ENCODE peak calls at places on chromosomes 16 and 17, in six cellular contexts. N is AG04450, E is nephron progenitor cell, B is heart right ventricle, H is AG09309, Y is astrocyte of the spinal cord. J is an unnamed sample.

GRCh38 chr16:89720859-89721643 is at the start of the genes VPS9D1 and ZNF276:
- DNase-seq in N (no peak), H (no peak), E (peak), Y (peak), B (peak), J (peak)

GRCh38 chr16:4968879-4969278 is 10.7 kb downstream of the SEC14L5 start:
- DNase-seq in H (no peak), N (no peak), E (no peak), Y (no peak), B (no peak), J (no peak)

GRCh38 chr17:50274142-50274944 is at the start of gene TMEM92:
- DNase-seq in Y (peak), E (peak), B (no peak), N (no peak), H (no peak), J (peak)

GRCh38 chr16:4264546-4264945 is 8.3 kb downstream of the TFAP4 start:
- DNase-seq in H (no peak), B (no peak), E (no peak), Y (no peak), N (no peak), J (no peak)

GRCh38 chr17:29412780-29413565 is 22.8 kb downstream of the TAOK1 start:
- DNase-seq in N (peak), H (peak), B (no peak), E (no peak), Y (peak), J (no peak)

GRCh38 chr17:29640413-29640812 is 17.7 kb upstream of the CORO6 start:
- DNase-seq in E (no peak), Y (peak), H (peak), N (peak), B (peak), J (no peak)

GRCh38 chr17:8289103-8289397 is 580 bp downstream of the RANGRF start:
- DNase-seq in E (peak), N (no peak), Y (peak), H (no peak), B (no peak), J (no peak)

GRCh38 chr16:11418506-11418905 is 73.2 kb downstream of the RMI2 start:
- DNase-seq in E (no peak), H (peak), Y (no peak), B (no peak), N (no peak), J (no peak)

GRCh38 chr17:73304971-73305786 is 6.6 kb downstream of the CDC42EP4 start:
- DNase-seq in N (no peak), E (peak), H (no peak), Y (peak), B (peak), J (no peak)

GRCh38 chr17:83065660-83066542 is 13.5 kb upstream of the METRNL start:
- DNase-seq in Y (no peak), B (no peak), H (no peak), N (no peak), E (no peak), J (no peak)

GRCh38 chr17:83069571-83069906 is 9.9 kb upstream of the METRNL start:
- DNase-seq in E (no peak), Y (no peak), B (no peak), H (no peak), N (no peak), J (no peak)

GRCh38 chr17:83068641-83069570 is 10.5 kb upstream of the METRNL start:
- DNase-seq in E (no peak), H (no peak), N (no peak), B (no peak), Y (no peak), J (no peak)

GRCh38 chr17:83067071-83067717 is 12.2 kb upstream of the METRNL start:
- DNase-seq in B (no peak), H (no peak), N (no peak), Y (no peak), E (peak), J (no peak)

DNA sequence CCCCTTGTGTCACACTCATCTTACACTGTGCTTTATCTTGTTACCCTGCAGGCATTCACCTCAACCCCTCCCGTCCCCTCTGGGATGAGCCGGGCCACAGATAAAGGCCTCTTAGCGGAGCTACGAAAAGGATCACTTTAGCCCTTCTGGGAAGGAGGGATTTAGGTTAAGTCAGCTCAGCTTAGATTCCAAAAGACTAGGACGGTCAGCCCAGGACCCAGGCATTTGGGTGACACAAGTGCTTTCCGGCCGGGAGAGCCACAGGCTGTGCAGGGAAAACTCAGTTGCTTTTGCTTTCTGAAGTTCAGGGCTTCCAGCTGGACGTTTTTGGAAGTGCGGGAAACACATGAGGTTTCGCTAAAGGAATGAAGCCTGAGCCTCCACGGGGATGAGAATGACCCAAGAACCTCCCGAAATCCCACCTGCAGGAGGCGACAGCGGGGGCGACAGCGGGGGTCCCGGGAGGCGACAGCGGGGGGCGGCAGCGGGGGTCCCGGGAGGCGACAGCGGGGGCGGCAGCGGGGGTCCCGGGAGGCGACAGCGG is 11.6 kb upstream of the METRNL start:
- DNase-seq in H (no peak), B (no peak), N (no peak), Y (no peak), E (peak), J (no peak)
- TF ChIP-seq CTCF in H (no peak), B (no peak), N (no peak), Y (peak), E (no peak), J (no peak)

GRCh38 chr16:49441366-49441780 is 67.8 kb downstream of the C16orf78 start:
- DNase-seq in E (peak), Y (no peak), B (peak), N (no peak), H (no peak), J (peak)
- TF ChIP-seq CTCF in E (no peak), Y (peak), B (peak), N (no peak), H (no peak), J (no peak)

GRCh38 chr17:21278304-21279197 is 6.0 kb upstream of the MAP2K3 start:
- DNase-seq in B (no peak), H (no peak), E (no peak), Y (no peak), N (no peak), J (no peak)
- TF ChIP-seq CTCF in B (no peak), H (no peak), E (no peak), Y (no peak), N (no peak), J (no peak)

DNA sequence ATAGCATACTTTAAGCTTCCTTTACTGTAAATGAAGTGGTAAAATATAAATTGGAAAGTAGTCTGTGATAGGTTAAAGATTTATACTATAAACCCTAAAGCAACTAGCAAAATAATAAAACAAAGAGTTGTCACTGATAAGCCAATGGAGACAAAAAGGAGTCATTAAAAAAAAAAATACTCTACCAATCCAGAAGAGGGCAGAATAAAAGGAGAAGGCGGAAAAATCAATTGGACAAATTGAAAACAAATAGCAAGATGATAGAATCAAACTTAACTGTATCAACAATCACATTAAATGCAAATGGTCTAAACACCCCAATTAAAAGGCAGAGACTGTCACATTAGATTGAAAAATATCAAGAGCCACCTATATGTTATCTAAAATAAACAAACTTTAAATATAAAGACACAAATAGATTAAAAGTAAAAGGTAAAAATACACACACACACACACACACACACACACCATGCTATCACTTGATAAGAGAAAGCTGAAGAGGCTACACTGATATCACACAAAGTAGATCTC is 71.8 kb downstream of the CACNG1 start:
- DNase-seq in B (no peak), E (no peak), Y (no peak), N (no peak), H (no peak), J (no peak)
- TF ChIP-seq CTCF in B (no peak), E (no peak), Y (no peak), N (no peak), H (no peak), J (no peak)

GRCh38 chr16:22190169-22191088 is 15.6 kb upstream of the EEF2K start:
- DNase-seq in H (peak), B (peak), E (peak), Y (peak), N (peak), J (peak)
- TF ChIP-seq CTCF in H (no peak), B (no peak), E (no peak), Y (no peak), N (no peak), J (no peak)

DNA sequence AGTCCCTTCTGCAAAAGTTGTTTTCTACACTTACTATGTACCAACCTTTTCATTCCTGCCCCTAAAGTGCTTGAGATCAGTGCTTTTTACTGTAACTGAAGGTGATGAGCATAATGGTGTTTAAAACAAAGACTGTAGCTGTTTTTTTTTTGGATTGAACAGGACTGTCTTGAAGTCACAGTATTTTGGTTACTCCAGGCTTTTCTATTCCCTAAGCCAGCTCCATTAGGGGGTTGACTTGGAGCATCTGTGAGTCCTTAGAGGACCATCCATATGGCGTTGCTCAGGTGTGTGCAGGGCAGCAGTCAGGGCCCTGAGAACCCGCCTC is 29.0 kb upstream of the LGALS9 start:
- DNase-seq in B (no peak), Y (no peak), H (no peak), N (no peak), E (no peak), J (no peak)
- TF ChIP-seq CTCF in B (no peak), Y (no peak), H (no peak), N (no peak), E (peak), J (no peak)